ENCODE peak calls at places on chromosomes 5 and 9, in six cellular contexts. One of them, this sample, is unnamed.

GRCh38 chr5:41182666-41183065 is 30.7 kb downstream of the C6 start:
- DNase-seq in astrocyte of the spinal cord: no peak
- DNase-seq in cardiac muscle cell: no peak
- DNase-seq in posterior vena cava: no peak
- DNase-seq in NCI-H1436: no peak
- DNase-seq in choroid plexus epithelial cell: no peak
- DNase-seq in this sample: no peak

GRCh38 chr5:147098233-147098790 is 136.5 kb upstream of the STK32A start:
- DNase-seq in astrocyte of the spinal cord: peak
- DNase-seq in cardiac muscle cell: peak
- DNase-seq in posterior vena cava: no peak
- DNase-seq in NCI-H1436: no peak
- DNase-seq in choroid plexus epithelial cell: peak
- DNase-seq in this sample: no peak

GRCh38 chr5:8892931-8893330 is 652.9 kb downstream of the SEMA5A start:
- DNase-seq in astrocyte of the spinal cord: no peak
- DNase-seq in cardiac muscle cell: no peak
- DNase-seq in posterior vena cava: no peak
- DNase-seq in NCI-H1436: no peak
- DNase-seq in choroid plexus epithelial cell: no peak
- DNase-seq in this sample: no peak

GRCh38 chr9:971901-972511 is 4.4 kb upstream of the DMRT3 start:
- DNase-seq in astrocyte of the spinal cord: no peak
- DNase-seq in cardiac muscle cell: peak
- DNase-seq in posterior vena cava: no peak
- DNase-seq in NCI-H1436: no peak
- DNase-seq in choroid plexus epithelial cell: no peak
- DNase-seq in this sample: no peak

GRCh38 chr5:72178910-72179815 is 71.9 kb downstream of the MAP1B start:
- DNase-seq in astrocyte of the spinal cord: peak
- DNase-seq in cardiac muscle cell: no peak
- DNase-seq in posterior vena cava: peak
- DNase-seq in NCI-H1436: no peak
- DNase-seq in choroid plexus epithelial cell: peak
- DNase-seq in this sample: no peak

GRCh38 chr9:95822583-95823431 is 52.7 kb upstream of the ERCC6L2 start:
- DNase-seq in astrocyte of the spinal cord: peak
- DNase-seq in cardiac muscle cell: no peak
- DNase-seq in posterior vena cava: no peak
- DNase-seq in NCI-H1436: no peak
- DNase-seq in choroid plexus epithelial cell: peak
- DNase-seq in this sample: no peak

GRCh38 chr9:137423810-137424291 is 658 bp downstream of the NOXA1 start:
- DNase-seq in astrocyte of the spinal cord: no peak
- DNase-seq in cardiac muscle cell: no peak
- DNase-seq in posterior vena cava: peak
- DNase-seq in NCI-H1436: no peak
- DNase-seq in choroid plexus epithelial cell: no peak
- DNase-seq in this sample: no peak

GRCh38 chr5:176533894-176534611 is 3.1 kb downstream of the RNF44 start:
- DNase-seq in astrocyte of the spinal cord: no peak
- DNase-seq in cardiac muscle cell: peak
- DNase-seq in posterior vena cava: no peak
- DNase-seq in NCI-H1436: no peak
- DNase-seq in choroid plexus epithelial cell: no peak
- DNase-seq in this sample: peak

GRCh38 chr9:134434896-134435506 is 108.7 kb downstream of the RXRA start:
- DNase-seq in astrocyte of the spinal cord: peak
- DNase-seq in cardiac muscle cell: peak
- DNase-seq in posterior vena cava: peak
- DNase-seq in NCI-H1436: no peak
- DNase-seq in choroid plexus epithelial cell: peak
- DNase-seq in this sample: peak

GRCh38 chr5:69312459-69313160 is 20.0 kb downstream of the CCDC125 start:
- DNase-seq in astrocyte of the spinal cord: no peak
- DNase-seq in cardiac muscle cell: no peak
- DNase-seq in posterior vena cava: no peak
- DNase-seq in NCI-H1436: no peak
- DNase-seq in choroid plexus epithelial cell: no peak
- DNase-seq in this sample: no peak